ENCODE peak calls at places on chromosomes 7 and 10, in five cellular contexts. U is HepG2, D is WTC11, I is H1, L is K562. B is an unnamed sample.
A peak's percentile ranks its signal among the peaks of the same experiment; 100 is the strongest.

GRCh38 chr10:8361510-8361844 is 307.0 kb downstream of the GATA3 start:
- DNase-seq in D (no peak), U (no peak), I (no peak), L (no peak), B (no peak)

GRCh38 chr10:69769395-69769989 is 32.2 kb upstream of the COL13A1 start:
- DNase-seq in U (no peak), D (peak; percentile 64), I (peak; percentile 65), L (no peak), B (no peak)

GRCh38 chr10:66378117-66378876 is 547.5 kb upstream of the LRRTM3 start:
- DNase-seq in I (no peak), L (no peak), U (no peak), D (no peak), B (no peak)

GRCh38 chr7:27840760-27841364 is 100.9 kb downstream of the TAX1BP1 start:
- DNase-seq in I (no peak), L (no peak), U (no peak), D (no peak), B (no peak)

GRCh38 chr10:43573250-43574034 is 974 bp downstream of the ZNF239 start:
- DNase-seq in I (no peak), U (no peak), D (peak; percentile 13), L (no peak), B (no peak)

GRCh38 chr7:104679085-104679484 is 334.9 kb upstream of the KMT2E start:
- DNase-seq in U (no peak), L (no peak), I (no peak), D (no peak), B (no peak)

GRCh38 chr7:137717045-137717444 is 129.7 kb downstream of the DGKI start:
- DNase-seq in D (no peak), L (no peak), U (no peak), I (no peak), B (no peak)

GRCh38 chr7:143229054-143229790 is 7.4 kb downstream of the TAS2R40 start:
- DNase-seq in D (peak; percentile 28), I (no peak), U (no peak), L (no peak), B (no peak)

GRCh38 chr10:99834410-99834809 is 52.0 kb downstream of the ABCC2 start:
- DNase-seq in D (no peak), L (no peak), U (peak; percentile 23), I (no peak), B (no peak)

GRCh38 chr10:78196964-78197363 is 163.3 kb downstream of the RPS24 start:
- DNase-seq in D (no peak), I (no peak), L (no peak), U (no peak), B (peak; percentile 7)

GRCh38 chr10:82266438-82266837 is 391.4 kb downstream of the NRG3 start:
- DNase-seq in I (no peak), D (no peak), U (no peak), L (no peak), B (no peak)

GRCh38 chr7:65840446-65840845 is 32.4 kb upstream of the VKORC1L1 start:
- DNase-seq in U (no peak), L (no peak), D (no peak), I (no peak), B (peak; percentile 39)

GRCh38 chr7:80240265-80241025 is 105.8 kb downstream of the GNAI1 start:
- DNase-seq in L (no peak), D (no peak), U (no peak), I (no peak), B (no peak)

GRCh38 chr7:134887523-134887922 is 98.8 kb upstream of the AGBL3 start:
- DNase-seq in L (no peak), I (no peak), U (no peak), D (no peak), B (no peak)

GRCh38 chr7:80699030-80699638 is 60.7 kb downstream of the CD36 start:
- DNase-seq in U (peak; percentile 25), I (no peak), D (no peak), L (peak; percentile 22), B (no peak)

GRCh38 chr10:44347609-44348400 is 37.1 kb downstream of the CXCL12 start:
- DNase-seq in L (no peak), U (no peak), D (no peak), I (no peak), B (no peak)

GRCh38 chr7:47211467-47212121 is 370.3 kb downstream of the TNS3 start:
- DNase-seq in L (peak; percentile 76), I (no peak), U (no peak), D (no peak), B (no peak)

GRCh38 chr7:117350027-117350426 is 27.2 kb upstream of the WNT2 start:
- DNase-seq in L (no peak), I (no peak), D (no peak), U (no peak), B (no peak)

DNA sequence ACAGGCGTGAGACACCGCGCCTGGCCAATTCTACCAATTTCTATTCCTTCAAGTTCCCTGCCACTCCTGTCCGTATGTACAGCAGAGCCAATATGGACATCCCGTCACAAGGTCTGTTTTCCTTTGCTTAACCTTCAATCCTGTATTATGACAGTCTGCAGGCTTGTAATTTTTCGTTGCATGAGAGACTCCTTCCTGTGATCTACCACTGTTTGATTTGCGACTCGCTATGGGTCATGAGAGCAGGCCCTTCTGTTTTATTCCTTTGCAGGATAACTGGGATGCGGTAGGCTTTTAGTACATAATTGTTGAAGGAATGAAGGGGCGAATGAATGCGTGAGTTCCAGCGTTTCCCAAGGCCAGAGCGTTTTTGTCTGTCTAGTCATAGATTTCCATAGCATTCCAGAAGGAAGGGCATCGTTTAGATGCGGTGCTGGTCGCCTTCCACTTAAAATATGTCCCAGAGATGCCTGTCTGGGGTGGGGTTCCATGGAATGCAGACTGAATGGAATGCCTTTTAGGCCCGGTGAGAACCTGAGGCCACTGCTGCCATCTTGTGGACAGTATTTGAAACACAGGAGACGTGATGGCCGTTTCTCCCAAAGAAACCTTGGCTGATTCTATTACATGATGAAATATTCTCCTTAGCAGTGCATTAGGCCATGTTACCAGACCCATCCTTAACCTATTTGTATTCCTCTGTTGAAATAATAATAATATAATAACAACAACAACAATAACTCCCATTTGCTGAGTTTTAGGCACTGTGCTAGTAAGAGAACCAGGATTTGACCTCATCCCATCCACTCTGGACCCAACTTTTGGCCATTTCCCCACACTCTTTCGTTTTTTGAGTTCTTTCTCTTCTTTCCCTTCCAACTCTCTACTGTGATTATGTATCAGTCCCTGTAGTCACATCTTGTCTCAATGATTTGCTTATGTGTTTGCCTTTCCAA is 193.2 kb downstream of the MYOF start:
- DNase-seq in L (peak; percentile 69), D (peak; percentile 89), I (peak; percentile 85), U (peak; percentile 74), B (no peak)
- TF ChIP-seq ATF2 in L (no peak), D (no peak), I (peak; percentile 61), U (no peak), B (no peak)

GRCh38 chr10:112173201-112173600 is 10.4 kb downstream of the GPAM start:
- DNase-seq in U (no peak), D (no peak), L (no peak), I (no peak), B (no peak)

GRCh38 chr10:112177247-112177646 is 6.3 kb downstream of the GPAM start:
- DNase-seq in L (no peak), D (no peak), I (no peak), U (peak; percentile 92), B (no peak)

GRCh38 chr10:112176543-112176942 is 7.0 kb downstream of the GPAM start:
- DNase-seq in U (peak; percentile 70), L (no peak), I (no peak), D (no peak), B (no peak)

GRCh38 chr10:112175409-112175808 is 8.2 kb downstream of the GPAM start:
- DNase-seq in L (no peak), D (no peak), U (no peak), I (no peak), B (no peak)
- TF ChIP-seq ATF2 in L (no peak), D (no peak), U (no peak), I (no peak), B (no peak)

GRCh38 chr10:102188298-102188940 is 36.2 kb downstream of the NOLC1 start:
- DNase-seq in I (no peak), D (no peak), U (peak; percentile 10), L (no peak), B (no peak)
- TF ChIP-seq ATF2 in I (no peak), D (no peak), U (no peak), L (no peak), B (no peak)

GRCh38 chr10:132311338-132311939 is 3.7 kb upstream of the STK32C start:
- DNase-seq in D (no peak), I (no peak), L (peak; percentile 74), U (peak; percentile 74), B (no peak)

GRCh38 chr10:132308588-132309451 is 1.1 kb upstream of the STK32C start:
- DNase-seq in I (peak; percentile 73), D (peak; percentile 54), L (no peak), U (no peak), B (no peak)

GRCh38 chr10:132309879-132310591 is 2.3 kb upstream of the STK32C start:
- DNase-seq in I (no peak), L (no peak), U (no peak), D (no peak), B (no peak)

GRCh38 chr10:132309466-132309865 is 1.7 kb upstream of the STK32C start:
- DNase-seq in L (no peak), U (no peak), D (no peak), I (no peak), B (no peak)

DNA sequence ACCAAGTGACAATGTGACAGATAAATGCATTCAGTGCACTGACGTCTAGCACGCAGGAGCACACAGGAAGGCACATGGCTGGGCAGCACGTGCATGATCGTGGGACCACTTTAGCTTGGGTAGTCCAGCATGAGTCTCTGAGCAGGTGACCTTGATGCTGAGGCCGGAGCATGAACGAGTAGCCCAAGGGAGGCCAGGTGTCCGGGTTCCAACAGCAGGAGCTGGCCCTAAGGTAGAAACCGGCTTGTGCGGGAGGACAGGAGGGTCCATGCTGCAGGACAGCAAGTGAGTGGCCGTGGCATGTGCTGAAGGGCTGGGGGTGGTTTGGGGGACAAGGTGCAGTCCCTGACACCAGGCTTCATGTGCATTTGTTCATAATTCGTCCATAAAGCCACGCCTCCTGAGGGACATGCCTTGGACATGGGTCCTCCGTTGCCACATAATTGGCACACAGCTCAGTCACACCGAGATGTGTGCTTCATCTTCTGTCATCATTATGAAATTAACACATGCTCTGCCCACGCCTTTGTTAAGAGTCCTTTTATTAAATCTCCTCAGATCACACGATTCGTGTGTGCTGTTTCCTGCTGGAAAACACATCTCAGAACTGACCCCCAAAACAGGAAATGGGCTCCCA is 3.1 kb upstream of the STK32C start:
- DNase-seq in D (no peak), L (no peak), U (no peak), I (no peak), B (no peak)
- TF ChIP-seq ATF2 in D (no peak), L (no peak), U (no peak), I (no peak), B (no peak)

B was measured in GM12878.